ENCODE peak calls at places on chromosomes 1 and 21, in nine cellular contexts. U is hepatocyte, Q is A549, L is IMR-90, X is fibroblast of lung, K is K562, J is GM23248, E is neuronal stem cell, Y is PC-3. O is an unnamed sample.

GRCh38 chr1:88985033-88985432 is 7.4 kb downstream of the KYAT3 start:
- DNase-seq in U (peak), Q (peak), L (peak), X (peak), K (no peak), J (peak), E (no peak), Y (peak), O (peak)

GRCh38 chr1:242206994-242207393 is 208.1 kb upstream of the MAP1LC3C start:
- DNase-seq in U (no peak), Q (no peak), L (no peak), X (no peak), K (no peak), J (no peak), E (no peak), Y (peak), O (no peak)

GRCh38 chr1:170395149-170395548 is 136.8 kb upstream of the GORAB start:
- DNase-seq in U (no peak), Q (no peak), L (no peak), X (peak), K (no peak), J (no peak), E (no peak), Y (no peak), O (peak)

GRCh38 chr1:232655041-232655745 is 25.3 kb upstream of the SIPA1L2 start:
- DNase-seq in U (peak), Q (no peak), L (no peak), X (peak), K (no peak), J (no peak), E (no peak), Y (peak), O (peak)

GRCh38 chr1:11413907-11414495 is 65.0 kb upstream of the DISP3 start:
- DNase-seq in U (no peak), Q (no peak), L (no peak), X (no peak), K (no peak), J (no peak), E (peak), Y (no peak), O (no peak)

GRCh38 chr1:87594736-87595383 is 266.2 kb downstream of the LMO4 start:
- DNase-seq in U (peak), Q (no peak), L (no peak), X (no peak), K (no peak), J (peak), E (no peak), Y (no peak), O (peak)

GRCh38 chr1:40397258-40397657 is 23.7 kb downstream of the SMAP2 start:
- DNase-seq in U (no peak), Q (no peak), L (no peak), X (no peak), K (no peak), J (no peak), E (no peak), Y (no peak), O (no peak)

GRCh38 chr1:206859082-206859491 is 6.3 kb upstream of the IL20 start:
- DNase-seq in U (no peak), Q (no peak), L (no peak), X (no peak), K (no peak), J (no peak), E (no peak), Y (peak), O (no peak)

GRCh38 chr1:27074175-27074780 is 61.6 kb upstream of the TENT5B start:
- DNase-seq in U (peak), Q (peak), L (peak), X (no peak), K (peak), J (peak), E (no peak), Y (peak), O (no peak)

GRCh38 chr1:26538480-26539412 is 9.2 kb downstream of the RPS6KA1 start:
- DNase-seq in U (no peak), Q (peak), L (peak), X (peak), K (peak), J (peak), E (no peak), Y (peak), O (no peak)

GRCh38 chr1:231020816-231021215 is 19.2 kb downstream of the FAM89A start:
- DNase-seq in U (peak), Q (no peak), L (peak), X (no peak), K (no peak), J (no peak), E (no peak), Y (no peak), O (no peak)

GRCh38 chr1:206075786-206076725 is 23.1 kb downstream of the RHEX start:
- DNase-seq in U (peak), Q (no peak), L (peak), X (peak), K (no peak), J (peak), E (no peak), Y (no peak), O (peak)

GRCh38 chr1:247528812-247529474 is 7.3 kb downstream of the OR2C3 start:
- DNase-seq in U (no peak), Q (no peak), L (no peak), X (no peak), K (no peak), J (peak), E (no peak), Y (peak), O (no peak)

GRCh38 chr21:36164427-36164784 is 7.8 kb downstream of the DOP1B start:
- DNase-seq in U (peak), Q (no peak), L (no peak), X (no peak), K (no peak), J (no peak), E (no peak), Y (no peak), O (no peak)

DNA sequence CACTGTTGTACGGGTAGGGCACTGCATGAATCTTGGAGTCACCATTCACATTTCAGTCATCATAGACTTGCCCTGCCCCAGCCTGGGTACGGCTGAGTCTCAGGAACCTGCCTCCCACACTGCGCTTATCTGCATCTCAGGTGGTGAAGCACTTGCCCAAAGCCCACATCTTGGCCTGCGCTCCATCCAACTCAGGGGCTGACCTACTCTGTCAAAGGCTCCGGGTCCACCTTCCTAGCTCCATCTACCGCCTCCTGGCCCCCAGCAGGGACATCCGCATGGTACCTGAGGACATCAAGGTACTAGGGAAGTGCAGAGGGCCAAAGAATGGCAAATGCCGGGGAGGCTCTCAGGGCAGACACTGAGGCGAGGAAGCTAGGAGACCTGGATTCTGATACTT is 11.7 kb downstream of the RHOC start:
- DNase-seq in U (no peak), Q (no peak), L (no peak), X (no peak), K (no peak), J (no peak), E (no peak), Y (no peak), O (no peak)
- H3K4me2 ChIP-seq in U (no peak), Q (no peak), L (no peak), X (no peak), K (no peak), J (no peak), E (no peak), Y (no peak), O (no peak)

DNA sequence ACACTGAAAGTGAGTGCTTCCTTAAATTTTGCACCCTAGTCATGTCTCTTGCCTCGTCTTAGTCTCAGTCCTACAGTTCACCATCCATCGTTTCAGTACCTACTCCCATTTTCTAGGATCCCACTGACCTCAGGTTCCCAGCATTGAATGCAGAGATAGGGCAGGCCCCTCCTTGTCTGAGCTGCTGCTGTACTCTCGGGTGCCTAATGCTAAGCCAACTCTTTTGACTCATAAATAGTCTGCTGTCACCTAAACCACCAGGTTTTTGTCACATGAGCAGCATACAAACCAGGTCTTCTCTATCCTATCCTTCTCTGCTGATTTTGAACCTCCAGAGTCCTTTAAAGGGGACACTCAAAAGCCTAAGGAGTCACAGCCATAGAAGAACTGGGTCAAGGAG is 3.0 kb downstream of the ARHGAP30 start:
- DNase-seq in U (no peak), Q (no peak), L (no peak), X (no peak), K (no peak), J (no peak), E (no peak), Y (no peak), O (no peak)
- H3K4me2 ChIP-seq in U (no peak), Q (no peak), L (no peak), X (no peak), K (no peak), J (no peak), E (no peak), Y (no peak), O (no peak)

GRCh38 chr1:235709018-235709417 is 59.4 kb upstream of the GNG4 start:
- DNase-seq in U (no peak), Q (peak), L (no peak), X (no peak), K (no peak), J (no peak), E (no peak), Y (no peak), O (no peak)
- H3K4me2 ChIP-seq in U (no peak), Q (peak), L (no peak), X (no peak), K (no peak), J (peak), E (no peak), Y (peak), O (no peak)

DNA sequence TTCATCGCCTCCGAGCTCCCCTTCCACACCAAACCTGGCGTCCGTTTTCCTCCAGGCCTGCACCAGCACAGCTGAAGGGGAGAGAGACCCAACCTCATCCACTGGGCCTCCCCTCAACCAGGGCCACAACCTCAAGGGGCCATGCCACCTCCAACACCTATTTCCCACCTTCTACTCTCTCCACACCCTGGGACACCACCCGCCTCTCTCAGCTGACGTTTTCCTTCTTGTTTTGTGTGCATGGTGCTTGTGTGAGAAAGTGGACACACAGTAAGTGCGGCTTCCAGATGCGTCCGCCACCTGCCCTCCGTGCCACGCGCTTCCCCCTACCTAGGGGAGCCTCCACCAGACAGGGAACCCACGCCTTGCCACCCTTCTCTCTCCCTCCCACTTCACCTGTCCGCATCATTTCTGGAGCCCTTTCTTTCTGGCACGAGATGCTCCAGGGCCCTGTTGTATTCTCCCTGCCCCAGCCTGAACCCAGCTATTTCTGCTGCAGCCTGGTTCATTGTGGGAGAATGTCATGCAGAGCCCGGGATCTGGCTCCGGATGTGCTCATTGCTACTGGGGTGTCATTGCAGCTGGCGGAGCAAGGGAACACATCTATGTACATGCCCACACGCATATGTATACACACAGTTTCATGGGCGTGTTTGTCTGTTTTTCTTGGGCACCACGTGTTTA is 1.3 kb upstream of the GNB1 start:
- DNase-seq in U (no peak), Q (no peak), L (no peak), X (no peak), K (no peak), J (peak), E (no peak), Y (no peak), O (no peak)
- H3K4me2 ChIP-seq in U (peak), Q (peak), L (peak), X (peak), K (peak), J (peak), E (peak), Y (peak), O (peak)

DNA sequence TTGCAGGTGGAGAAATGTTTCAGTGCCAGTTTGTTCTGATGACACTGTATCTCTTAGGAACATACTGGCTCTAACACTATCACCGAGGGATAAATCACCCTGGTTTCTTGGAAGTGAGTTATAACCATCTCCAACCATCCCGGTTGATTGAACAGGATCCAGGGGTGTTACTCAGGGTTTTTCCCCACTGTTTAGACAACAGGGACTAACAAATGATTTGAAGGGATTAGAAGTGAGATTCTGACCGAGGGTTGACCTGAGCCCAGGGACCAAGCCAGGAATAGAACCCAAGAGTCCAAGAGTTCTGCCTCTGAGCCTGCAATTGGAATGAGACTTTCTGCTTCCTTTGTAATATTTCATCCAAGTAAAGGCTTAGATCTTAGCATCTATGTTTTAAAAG is 154.0 kb downstream of the DHRS3 start:
- DNase-seq in U (no peak), Q (no peak), L (no peak), X (peak), K (no peak), J (no peak), E (no peak), Y (no peak), O (peak)
- H3K4me2 ChIP-seq in U (no peak), Q (no peak), L (peak), X (peak), K (peak), J (peak), E (no peak), Y (peak), O (peak)